ENCODE peak calls at places on chromosome 15, in six cellular contexts. K is DMS53; G is GM23248; C is A172; W is transverse colon; F is stimulated activated CD4-positive, alpha-beta T cell treated with anti-CD3 and anti-CD28 coated beads, Interleukin-15, amount 100 ng/mL, for 1 hour. M is an unnamed sample.

GRCh38 chr15:41544650-41545015 is 576 bp upstream of the RPAP1 start:
- DNase-seq in K (no peak), G (peak), C (no peak), W (peak), F (no peak), M (no peak)

GRCh38 chr15:60396964-60397771 is 618 bp downstream of the ANXA2 start:
- DNase-seq in K (peak), G (peak), C (peak), W (peak), F (peak), M (peak)

GRCh38 chr15:53962646-53963561 is 15.3 kb upstream of the UNC13C start:
- DNase-seq in K (peak), G (peak), C (no peak), W (peak), F (no peak), M (no peak)

GRCh38 chr15:42364529-42364928 is 5.2 kb downstream of the CAPN3 start:
- DNase-seq in K (peak), G (peak), C (no peak), W (no peak), F (no peak), M (no peak)

GRCh38 chr15:82081904-82082810 is 36.3 kb upstream of the MEX3B start:
- DNase-seq in K (peak), G (peak), C (peak), W (no peak), F (no peak), M (peak)

GRCh38 chr15:55959744-55960143 is 33.7 kb downstream of the NEDD4 start:
- DNase-seq in K (no peak), G (no peak), C (no peak), W (no peak), F (no peak), M (no peak)

GRCh38 chr15:40953713-40954074 is 423 bp downstream of the CHAC1 start:
- DNase-seq in K (no peak), G (peak), C (no peak), W (no peak), F (no peak), M (no peak)

GRCh38 chr15:70835415-70835814 is 18.5 kb downstream of the LARP6 start:
- DNase-seq in K (no peak), G (peak), C (no peak), W (no peak), F (no peak), M (no peak)

GRCh38 chr15:68593341-68593740 is 14.5 kb downstream of the CORO2B start:
- DNase-seq in K (no peak), G (no peak), C (no peak), W (no peak), F (no peak), M (no peak)

GRCh38 chr15:83193721-83194120 is 13.9 kb downstream of the HDGFL3 start:
- DNase-seq in K (no peak), G (no peak), C (no peak), W (no peak), F (no peak), M (no peak)

GRCh38 chr15:48413304-48413703 is 82.1 kb downstream of the DUT start:
- DNase-seq in K (no peak), G (peak), C (no peak), W (no peak), F (no peak), M (no peak)

GRCh38 chr15:39869251-39869650 is 50.8 kb downstream of the GPR176 start:
- DNase-seq in K (peak), G (no peak), C (no peak), W (no peak), F (no peak), M (no peak)

GRCh38 chr15:45522931-45523331 is 376 bp upstream of the SLC30A4 start:
- DNase-seq in K (peak), G (peak), C (peak), W (no peak), F (no peak), M (peak)

GRCh38 chr15:45448066-45448510 is 69.7 kb upstream of the GATM start:
- DNase-seq in K (peak), G (peak), C (peak), W (no peak), F (no peak), M (peak)

GRCh38 chr15:55289573-55290360 is at the start of gene RAB27A:
- DNase-seq in K (peak), G (peak), C (peak), W (peak), F (peak), M (peak)

GRCh38 chr15:96344120-96344705 is 13.7 kb downstream of the NR2F2 start:
- DNase-seq in K (no peak), G (no peak), C (no peak), W (no peak), F (no peak), M (no peak)

GRCh38 chr15:43218908-43219706 is 1.7 kb downstream of the EPB42 start:
- DNase-seq in K (peak), G (peak), C (no peak), W (no peak), F (no peak), M (no peak)

GRCh38 chr15:25664761-25665160 is 198.4 kb downstream of the ATP10A start:
- DNase-seq in K (no peak), G (peak), C (no peak), W (no peak), F (no peak), M (no peak)

GRCh38 chr15:31733424-31733823 is 296.9 kb upstream of the CHRNA7 start:
- DNase-seq in K (no peak), G (no peak), C (no peak), W (no peak), F (no peak), M (no peak)

GRCh38 chr15:31364301-31365031 is 37.8 kb downstream of the KLF13 start:
- DNase-seq in K (no peak), G (no peak), C (no peak), W (peak), F (no peak), M (no peak)

GRCh38 chr15:83327041-83327440 is 42.6 kb upstream of the BNC1 start:
- DNase-seq in K (no peak), G (no peak), C (no peak), W (no peak), F (no peak), M (no peak)

GRCh38 chr15:63374686-63375520 is 6.7 kb downstream of the CA12 start:
- DNase-seq in K (no peak), G (peak), C (peak), W (no peak), F (no peak), M (peak)

GRCh38 chr15:64209680-64210334 is 47.0 kb upstream of the PPIB start:
- DNase-seq in K (peak), G (peak), C (peak), W (no peak), F (no peak), M (no peak)

GRCh38 chr15:99732268-99732641 is 982 bp downstream of the LYSMD4 start:
- DNase-seq in K (no peak), G (peak), C (no peak), W (no peak), F (no peak), M (no peak)

GRCh38 chr15:32659340-32659831 is 17.9 kb downstream of the SCG5 start:
- DNase-seq in K (peak), G (peak), C (peak), W (no peak), F (no peak), M (peak)

GRCh38 chr15:85646538-85647091 is 148.1 kb downstream of the KLHL25 start:
- DNase-seq in K (no peak), G (peak), C (peak), W (no peak), F (no peak), M (no peak)

GRCh38 chr15:64019764-64020163 is 26.5 kb downstream of the DAPK2 start:
- DNase-seq in K (peak), G (peak), C (no peak), W (peak), F (no peak), M (no peak)

GRCh38 chr15:33007295-33007855 is 187.1 kb downstream of the FMN1 start:
- DNase-seq in K (peak), G (peak), C (peak), W (no peak), F (no peak), M (no peak)

GRCh38 chr15:89888214-89888804 is 5.5 kb downstream of the AP3S2 start:
- DNase-seq in K (peak), G (peak), C (peak), W (peak), F (no peak), M (peak)

GRCh38 chr15:88568589-88568988 is 22.1 kb upstream of the DET1 start:
- DNase-seq in K (no peak), G (no peak), C (no peak), W (no peak), F (no peak), M (no peak)

GRCh38 chr15:78034495-78035191 is 42.9 kb downstream of the TBC1D2B start:
- DNase-seq in K (no peak), G (no peak), C (no peak), W (peak), F (peak), M (no peak)

GRCh38 chr15:89599021-89599420 is 23.8 kb downstream of the TICRR start:
- DNase-seq in K (no peak), G (peak), C (no peak), W (no peak), F (no peak), M (no peak)

GRCh38 chr15:55255714-55256113 is 33.9 kb downstream of the RAB27A start:
- DNase-seq in K (no peak), G (no peak), C (no peak), W (no peak), F (no peak), M (no peak)

GRCh38 chr15:30922469-30923311 is 19.0 kb downstream of the FAN1 start:
- DNase-seq in K (no peak), G (peak), C (peak), W (peak), F (no peak), M (peak)

M was measured in SJSA1.